ENCODE peak calls at places on chromosomes 1 and 21, in nine cellular contexts. R, N, Z, S, I, Q, M, K and H are unnamed samples. For H3K4me1, the result is how much of the 10 kb centered on the place peaks cover.

GRCh38 chr1:195745170-195746009 is 862.9 kb downstream of the KCNT2 start:
- DNase-seq in R (no peak), N (peak), Z (no peak), S (no peak), I (peak), Q (no peak), M (no peak), K (no peak), H (no peak)

GRCh38 chr1:168297019-168297418 is 16.3 kb downstream of the TBX19 start:
- DNase-seq in R (no peak), N (no peak), Z (no peak), S (no peak), I (no peak), Q (no peak), M (no peak), K (no peak), H (no peak)

GRCh38 chr21:35010450-35010849 is 38.7 kb downstream of the RUNX1 start:
- DNase-seq in R (no peak), N (no peak), Z (no peak), S (no peak), I (no peak), Q (no peak), M (no peak), K (no peak), H (no peak)

GRCh38 chr1:159827549-159827948 is 876 bp downstream of the SLAMF8 start:
- DNase-seq in R (no peak), N (no peak), Z (no peak), S (no peak), I (no peak), Q (no peak), M (no peak), K (no peak), H (no peak)

GRCh38 chr1:59138402-59138801 is 158.5 kb upstream of the FGGY start:
- DNase-seq in R (no peak), N (no peak), Z (no peak), S (no peak), I (no peak), Q (no peak), M (no peak), K (no peak), H (no peak)

GRCh38 chr1:186643600-186643999 is 36.6 kb downstream of the PTGS2 start:
- DNase-seq in R (no peak), N (peak), Z (no peak), S (no peak), I (no peak), Q (no peak), M (no peak), K (no peak), H (no peak)

GRCh38 chr1:18948048-18948912 is 8.2 kb downstream of the IFFO2 start:
- DNase-seq in R (no peak), N (no peak), Z (no peak), S (no peak), I (no peak), Q (no peak), M (peak), K (peak), H (no peak)

GRCh38 chr21:44949161-44950015 is 9.6 kb downstream of the SLX9 start:
- DNase-seq in R (peak), N (peak), Z (peak), S (peak), I (peak), Q (peak), M (peak), K (peak), H (peak)

GRCh38 chr1:27862671-27863551 is 9.4 kb upstream of the THEMIS2 start:
- DNase-seq in R (no peak), N (peak), Z (peak), S (no peak), I (peak), Q (peak), M (peak), K (no peak), H (no peak)

GRCh38 chr1:234620272-234620711 is 10.3 kb upstream of the IRF2BP2 start:
- DNase-seq in R (no peak), N (no peak), Z (no peak), S (no peak), I (no peak), Q (no peak), M (no peak), K (no peak), H (no peak)

GRCh38 chr1:222127526-222128152 is 385.8 kb upstream of the DUSP10 start:
- DNase-seq in R (no peak), N (peak), Z (no peak), S (no peak), I (no peak), Q (no peak), M (no peak), K (no peak), H (no peak)

GRCh38 chr1:165492845-165493244 is 47.9 kb upstream of the RXRG start:
- DNase-seq in R (no peak), N (no peak), Z (no peak), S (no peak), I (no peak), Q (no peak), M (no peak), K (no peak), H (no peak)

GRCh38 chr1:40122865-40123264 is 25.8 kb upstream of the PPT1 start:
- DNase-seq in R (no peak), N (no peak), Z (no peak), S (no peak), I (no peak), Q (no peak), M (no peak), K (no peak), H (no peak)

GRCh38 chr1:119962296-119962968 is 66.1 kb upstream of the ADAM30 start:
- DNase-seq in R (no peak), N (no peak), Z (no peak), S (no peak), I (peak), Q (no peak), M (no peak), K (no peak), H (no peak)

GRCh38 chr1:84505167-84506001 is 802 bp upstream of the SPATA1 start:
- DNase-seq in R (no peak), N (peak), Z (peak), S (no peak), I (peak), Q (peak), M (no peak), K (peak), H (peak)

GRCh38 chr1:32754282-32755097 is 51.9 kb upstream of the SYNC start:
- DNase-seq in R (no peak), N (peak), Z (no peak), S (no peak), I (no peak), Q (no peak), M (peak), K (peak), H (peak)

GRCh38 chr1:31822766-31823165 is 6.9 kb upstream of the SPOCD1 start:
- DNase-seq in R (no peak), N (peak), Z (no peak), S (no peak), I (peak), Q (no peak), M (no peak), K (no peak), H (no peak)

GRCh38 chr1:192576190-192577144 is 894 bp downstream of the RGS1 start:
- DNase-seq in R (no peak), N (no peak), Z (no peak), S (no peak), I (no peak), Q (no peak), M (no peak), K (peak), H (no peak)

GRCh38 chr21:39319251-39319756 is 5.9 kb upstream of the BRWD1 start:
- DNase-seq in R (peak), N (peak), Z (no peak), S (no peak), I (peak), Q (no peak), M (no peak), K (no peak), H (no peak)

GRCh38 chr1:226126824-226127591 is 59.5 kb downstream of the ACBD3 start:
- DNase-seq in R (no peak), N (no peak), Z (no peak), S (no peak), I (no peak), Q (peak), M (no peak), K (no peak), H (no peak)

GRCh38 chr1:31302749-31303441 is 6.1 kb downstream of the ZCCHC17 start:
- DNase-seq in R (no peak), N (peak), Z (no peak), S (no peak), I (peak), Q (no peak), M (no peak), K (no peak), H (no peak)

GRCh38 chr1:15431571-15431948 is 6.7 kb upstream of the CTRC start:
- DNase-seq in R (no peak), N (no peak), Z (no peak), S (no peak), I (no peak), Q (no peak), M (no peak), K (no peak), H (no peak)

GRCh38 chr1:92961896-92962752 is 862 bp upstream of the DIPK1A start:
- DNase-seq in R (peak), N (peak), Z (peak), S (peak), I (peak), Q (peak), M (no peak), K (peak), H (peak)

GRCh38 chr1:201085902-201086735 is 26.1 kb downstream of the CACNA1S start:
- DNase-seq in R (peak), N (peak), Z (peak), S (peak), I (peak), Q (peak), M (peak), K (peak), H (peak)

GRCh38 chr21:44090332-44090731 is 16.9 kb upstream of the PWP2 start:
- DNase-seq in R (no peak), N (no peak), Z (no peak), S (no peak), I (no peak), Q (peak), M (no peak), K (peak), H (no peak)

GRCh38 chr1:32878183-32878582 is 7.5 kb upstream of the FNDC5 start:
- DNase-seq in R (no peak), N (peak), Z (no peak), S (no peak), I (no peak), Q (no peak), M (no peak), K (no peak), H (no peak)

GRCh38 chr1:84259376-84259775 is 42.1 kb upstream of the SAMD13 start:
- DNase-seq in R (no peak), N (no peak), Z (peak), S (no peak), I (no peak), Q (no peak), M (no peak), K (no peak), H (no peak)

GRCh38 chr1:119115301-119115700 is 25.2 kb downstream of the WARS2 start:
- DNase-seq in R (no peak), N (no peak), Z (no peak), S (no peak), I (no peak), Q (no peak), M (no peak), K (no peak), H (no peak)

DNA sequence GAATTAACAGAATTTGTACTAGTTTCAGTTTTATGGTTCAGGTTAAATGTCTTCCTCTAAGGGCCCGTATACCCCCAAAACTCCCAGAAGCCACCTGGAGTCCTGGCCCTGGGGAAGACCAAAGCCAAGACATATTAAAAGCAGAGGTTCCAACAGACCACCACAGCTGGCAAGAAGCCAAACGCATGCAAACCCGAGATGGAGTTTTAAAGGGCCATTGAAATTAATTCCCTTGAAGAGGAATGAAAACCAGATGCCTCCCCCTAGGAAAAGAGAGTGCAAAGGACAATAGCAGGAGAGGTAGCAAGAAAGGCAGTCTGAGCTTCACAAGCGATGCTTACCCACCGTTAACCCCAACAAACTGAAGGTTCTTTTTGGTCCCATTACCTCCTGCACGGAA is 48.1 kb downstream of the KANK4 start:
- DNase-seq in R (no peak), N (no peak), Z (peak), S (no peak), I (no peak), Q (no peak), M (no peak), K (no peak), H (no peak)
- H3K4me3 ChIP-seq in R (no peak), N (no peak), Z (peak), S (no peak), I (no peak), Q (no peak), M (no peak), K (no peak), H (no peak)

DNA sequence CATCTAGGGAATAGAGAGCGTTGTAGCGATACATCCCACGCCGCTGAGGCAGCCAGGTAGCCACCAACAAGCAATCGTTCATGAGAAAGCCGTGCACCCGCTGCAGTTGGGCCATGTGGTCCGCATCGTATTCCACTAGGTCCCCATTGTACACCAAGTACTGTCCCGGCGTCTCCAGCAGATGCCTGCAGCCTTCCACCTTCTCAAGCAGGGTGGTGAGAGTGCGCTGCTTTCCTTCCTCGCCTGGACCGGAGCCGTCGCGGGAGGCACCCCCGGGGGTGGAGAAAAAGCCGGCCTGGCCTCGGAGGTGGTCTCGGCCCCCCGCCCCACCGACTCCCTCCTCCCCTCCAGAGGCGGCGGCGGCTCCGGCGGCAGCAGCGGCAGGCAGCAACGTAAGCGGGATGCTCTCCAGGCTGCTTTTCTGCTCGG is 595 bp downstream of the EXOC8 start:
- DNase-seq in R (peak), N (no peak), Z (no peak), S (no peak), I (no peak), Q (no peak), M (no peak), K (no peak), H (peak)
- H3K4me1 ChIP-seq in R (half or more), N (under half), Z (half or more), S (under half), I (under half), Q (half or more), M (half or more), K (half or more), H (under half)

GRCh38 chr1:143667730-143668129 is 304.1 kb downstream of the FAM72C start:
- DNase-seq in R (no peak), N (no peak), Z (no peak), S (no peak), I (no peak), Q (no peak), M (no peak), K (no peak), H (no peak)

GRCh38 chr1:143672983-143673382 is 298.8 kb downstream of the FAM72C start:
- DNase-seq in R (no peak), N (no peak), Z (no peak), S (no peak), I (no peak), Q (no peak), M (no peak), K (no peak), H (no peak)
- H3K4me3 ChIP-seq in R (no peak), N (no peak), Z (no peak), S (no peak), I (no peak), Q (no peak), M (no peak), K (no peak), H (no peak)

DNA sequence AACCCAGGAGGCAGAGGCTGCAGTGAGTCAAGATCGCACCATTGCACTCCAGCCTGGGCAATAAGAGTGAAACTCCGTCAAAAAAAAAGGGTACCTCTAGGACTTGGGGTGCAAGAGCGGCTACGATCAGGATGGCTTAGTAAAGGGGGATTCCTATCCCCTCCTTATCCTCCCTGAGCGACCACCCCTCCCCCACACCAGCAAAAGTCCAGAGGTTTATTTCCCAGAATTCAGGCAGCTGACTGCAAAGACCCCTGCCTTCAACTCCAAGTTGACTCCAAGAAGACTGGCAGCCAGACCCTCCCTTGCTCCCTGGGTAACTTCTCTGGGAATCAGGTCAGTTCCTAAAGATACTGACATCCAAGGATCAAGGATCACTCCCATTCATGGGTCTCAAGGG is 12.4 kb upstream of the PRDM16 start:
- DNase-seq in R (no peak), N (no peak), Z (no peak), S (no peak), I (no peak), Q (no peak), M (no peak), K (no peak), H (no peak)
- H3K4me1 ChIP-seq in R (under half), N (under half), Z (under half), S (under half), I (under half), Q (under half), M (under half), K (under half), H (under half)